ENCODE peak calls at places on chromosome 17, in four cellular contexts. E is HL-60, K is BE2C, B is left lung. P is an unnamed sample.

GRCh38 chr17:18259621-18260331 is 686 bp upstream of the MIEF2 start:
- DNase-seq in E (no peak), K (no peak), B (no peak), P (no peak)

GRCh38 chr17:66900126-66901010 is 64.1 kb upstream of the CACNG4 start:
- DNase-seq in E (no peak), K (no peak), B (no peak), P (no peak)

GRCh38 chr17:48488548-48489106 is 42.2 kb downstream of the HOXB1 start:
- DNase-seq in E (no peak), K (no peak), B (no peak), P (no peak)

GRCh38 chr17:79923974-79924638 is 84.9 kb upstream of the CBX4 start:
- DNase-seq in E (no peak), K (peak), B (peak), P (no peak)

GRCh38 chr17:68385490-68386215 is 71.6 kb downstream of the WIPI1 start:
- DNase-seq in E (no peak), K (no peak), B (no peak), P (no peak)

GRCh38 chr17:2061441-2061797 is 6.5 kb downstream of the HIC1 start:
- DNase-seq in E (no peak), K (no peak), B (peak), P (no peak)

GRCh38 chr17:47649972-47650524 is 329 bp downstream of the KPNB1 start:
- DNase-seq in E (peak), K (no peak), B (no peak), P (no peak)

GRCh38 chr17:13597723-13598347 is 3.9 kb downstream of the HS3ST3A1 start:
- DNase-seq in E (no peak), K (peak), B (no peak), P (peak)

GRCh38 chr17:42050360-42051012 is at the start of gene C17orf113:
- DNase-seq in E (peak), K (peak), B (peak), P (no peak)

GRCh38 chr17:50346313-50347086 is 574 bp downstream of the XYLT2 start:
- DNase-seq in E (peak), K (no peak), B (peak), P (no peak)

GRCh38 chr17:17603178-17603894 is 11.8 kb upstream of the PEMT start:
- DNase-seq in E (no peak), K (no peak), B (no peak), P (no peak)

GRCh38 chr17:7014995-7015586 is 2.7 kb downstream of the RNASEK start:
- DNase-seq in E (no peak), K (no peak), B (no peak), P (no peak)

GRCh38 chr17:7014261-7014994 is 2.0 kb downstream of the RNASEK start:
- DNase-seq in E (peak), K (peak), B (peak), P (peak)

GRCh38 chr17:7016406-7016805 is 4.0 kb downstream of the RNASEK start:
- DNase-seq in E (no peak), K (no peak), B (no peak), P (no peak)

GRCh38 chr17:7016886-7017826 is 4.7 kb downstream of the RNASEK start:
- DNase-seq in E (no peak), K (no peak), B (no peak), P (no peak)

DNA sequence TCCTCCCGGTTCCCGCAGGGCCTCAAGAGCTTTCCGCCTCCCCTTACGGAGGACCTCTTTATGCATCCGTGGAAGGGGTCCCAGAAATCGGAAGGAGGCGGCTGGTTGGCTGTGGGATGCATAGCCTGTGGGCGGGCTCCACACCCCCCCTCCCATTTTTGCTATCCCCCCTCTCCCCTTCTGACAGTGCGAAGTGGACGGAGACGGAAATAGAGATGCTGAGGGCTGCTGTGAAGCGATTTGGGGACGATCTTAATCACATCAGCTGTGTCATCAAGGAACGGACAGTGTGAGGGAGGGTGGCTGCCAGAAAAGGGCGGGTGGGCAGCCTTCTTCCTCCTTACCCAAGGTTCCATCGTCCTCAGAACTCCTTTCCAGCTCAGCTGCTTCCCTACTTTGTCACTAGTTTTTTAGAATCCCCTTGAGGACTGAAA is 3.2 kb downstream of the RNASEK start:
- DNase-seq in E (no peak), K (no peak), B (no peak), P (no peak)
- H3K4me3 ChIP-seq in E (no peak), K (peak), B (peak), P (peak)

GRCh38 chr17:34205401-34205800 is 49.7 kb upstream of the CCL2 start:
- DNase-seq in E (no peak), K (no peak), B (no peak), P (no peak)
- TF ChIP-seq CTCF in E (no peak), K (no peak), B (no peak), P (no peak)

GRCh38 chr17:44094701-44095387 is 24.3 kb downstream of the G6PC3 start:
- DNase-seq in E (no peak), K (no peak), B (no peak), P (no peak)
- H3K4me3 ChIP-seq in E (no peak), K (no peak), B (no peak), P (no peak)

GRCh38 chr17:76840884-76841775 is 27.1 kb upstream of the MGAT5B start:
- DNase-seq in E (no peak), K (no peak), B (no peak), P (no peak)
- TF ChIP-seq CTCF in E (no peak), K (no peak), B (no peak), P (no peak)

GRCh38 chr17:9671559-9671958 is 26.2 kb downstream of the USP43 start:
- DNase-seq in E (no peak), K (no peak), B (no peak), P (no peak)
- H3K4me3 ChIP-seq in E (no peak), K (no peak), B (no peak), P (no peak)

DNA sequence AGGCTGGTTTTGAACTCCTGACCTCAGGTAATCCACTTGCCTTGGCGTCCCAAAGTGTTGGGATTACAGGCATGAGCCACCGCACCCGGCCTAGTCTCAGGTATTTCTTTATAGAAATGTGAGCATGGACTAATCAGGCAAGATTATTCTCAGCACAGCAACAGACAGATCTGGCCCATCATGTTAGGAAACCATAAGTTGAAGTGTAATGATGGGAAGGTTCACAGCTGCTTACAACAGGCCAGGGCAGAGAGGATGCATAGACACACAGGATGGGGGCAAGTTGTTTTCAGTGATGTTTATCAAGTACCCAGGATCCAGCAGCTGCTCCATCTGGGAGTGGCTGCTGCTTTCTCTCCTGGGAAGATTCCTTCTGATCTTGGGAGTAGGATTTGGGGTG is 16.6 kb upstream of the NOS2 start:
- DNase-seq in E (no peak), K (no peak), B (no peak), P (no peak)
- TF ChIP-seq CTCF in E (no peak), K (no peak), B (no peak), P (no peak)